ENCODE peak calls at places on chromosomes 6 and 20, in five cellular contexts. A is stimulated activated CD4-positive, alpha-beta T cell treated with anti-CD3 and anti-CD28 coated beads, TNF-alpha, amount 100 ng/mL, for 4 hours; W is astrocyte of the spinal cord; M is T-helper 1 cell; Y is C1 segment of cervical spinal cord. X is an unnamed sample.

GRCh38 chr6:56513631-56514030 is 129.1 kb downstream of the DST start:
- DNase-seq in Y (no peak), A (no peak), M (no peak), W (no peak), X (no peak)

GRCh38 chr20:51404297-51405060 is 138.0 kb downstream of the NFATC2 start:
- DNase-seq in Y (no peak), M (peak), W (peak), A (peak), X (peak)

GRCh38 chr20:37649017-37649416 is 44.8 kb upstream of the CTNNBL1 start:
- DNase-seq in A (no peak), M (no peak), Y (no peak), W (no peak), X (no peak)

GRCh38 chr6:161168281-161168891 is 105.5 kb downstream of the AGPAT4 start:
- DNase-seq in Y (no peak), A (no peak), M (no peak), W (peak), X (peak)

GRCh38 chr6:50819527-50819905 is 845 bp downstream of the TFAP2B start:
- DNase-seq in A (no peak), W (no peak), M (no peak), Y (no peak), X (peak)

GRCh38 chr6:54515013-54515412 is 206.8 kb downstream of the TINAG start:
- DNase-seq in A (no peak), M (no peak), W (peak), Y (no peak), X (no peak)

GRCh38 chr6:130671119-130672104 is 155.8 kb upstream of the SMLR1 start:
- DNase-seq in Y (no peak), W (no peak), A (no peak), M (no peak), X (no peak)

GRCh38 chr20:11274137-11274536 is 600.3 kb upstream of the JAG1 start:
- DNase-seq in A (no peak), W (peak), M (no peak), Y (peak), X (peak)

GRCh38 chr20:18689557-18689956 is 101.7 kb downstream of the DTD1 start:
- DNase-seq in W (no peak), M (no peak), Y (no peak), A (no peak), X (no peak)

GRCh38 chr6:56483929-56484328 is 158.8 kb downstream of the DST start:
- DNase-seq in Y (no peak), W (peak), A (no peak), M (no peak), X (peak)

GRCh38 chr6:17905611-17906592 is 81.5 kb downstream of the KIF13A start:
- DNase-seq in W (peak), Y (no peak), M (no peak), A (no peak), X (peak)

GRCh38 chr6:106939208-106939607 is 35.3 kb downstream of the CD24 start:
- DNase-seq in W (no peak), Y (no peak), M (no peak), A (no peak), X (no peak)

GRCh38 chr6:130240232-130240631 is 17.5 kb upstream of the SAMD3 start:
- DNase-seq in Y (no peak), M (no peak), W (peak), A (no peak), X (peak)

GRCh38 chr6:50706575-50706974 is 6.8 kb upstream of the TFAP2D start:
- DNase-seq in A (no peak), Y (no peak), W (no peak), M (no peak), X (no peak)

GRCh38 chr6:99590728-99591672 is 15.6 kb upstream of the PRDM13 start:
- DNase-seq in A (no peak), Y (no peak), W (no peak), M (no peak), X (peak)

GRCh38 chr6:6931047-6932025 is 176.4 kb upstream of the RREB1 start:
- DNase-seq in Y (no peak), W (no peak), A (no peak), M (no peak), X (no peak)

GRCh38 chr6:31209137-31209536 is 38.7 kb upstream of the POU5F1 start:
- DNase-seq in Y (no peak), A (no peak), W (no peak), M (no peak), X (no peak)

GRCh38 chr6:15921243-15921642 is 207.6 kb upstream of the MYLIP start:
- DNase-seq in A (no peak), Y (no peak), M (no peak), W (no peak), X (peak)

GRCh38 chr6:93418448-93419303 is 683 bp downstream of the EPHA7 start:
- DNase-seq in A (no peak), M (no peak), Y (no peak), W (peak), X (peak)

GRCh38 chr20:32908334-32909292 is 49.9 kb downstream of the EFCAB8 start:
- DNase-seq in Y (no peak), M (no peak), W (no peak), A (no peak), X (no peak)

GRCh38 chr6:21340563-21340962 is 253.0 kb upstream of the SOX4 start:
- DNase-seq in W (no peak), A (no peak), M (no peak), Y (no peak), X (peak)

GRCh38 chr20:59940956-59941294 is 736 bp downstream of the FAM217B start:
- DNase-seq in A (no peak), Y (no peak), M (no peak), W (no peak), X (no peak)

GRCh38 chr6:144377586-144377985 is 92.5 kb downstream of the UTRN start:
- DNase-seq in W (peak), Y (no peak), A (no peak), M (no peak), X (peak)

GRCh38 chr6:16400248-16400760 is 161.9 kb downstream of the GMPR start:
- DNase-seq in Y (no peak), W (no peak), M (no peak), A (no peak), X (no peak)

GRCh38 chr6:91273729-91274128 is 686.9 kb upstream of the MAP3K7 start:
- DNase-seq in W (peak), M (no peak), A (no peak), Y (no peak), X (no peak)

GRCh38 chr20:13487202-13487601 is 151.5 kb downstream of the TASP1 start:
- DNase-seq in A (no peak), M (no peak), W (no peak), Y (no peak), X (no peak)

GRCh38 chr6:80466981-80467380 is 360.5 kb downstream of the BCKDHB start:
- DNase-seq in W (no peak), A (no peak), M (no peak), Y (no peak), X (no peak)

X was measured in iris pigment epithelial cell.